ENCODE peak calls at places on chromosomes 13 and 19, in eight cellular contexts. C is HTR-8/SVneo; E is EH; J is stimulated activated CD4-positive, alpha-beta T cell treated with anti-CD3 and anti-CD28 coated beads, Interleukin-2, amount 100 ng/mL, for 4 hours; S is nucleus accumbens; I is ELF-1; V is endothelial cell; T is left ventricle myocardium inferior. A is an unnamed sample.

GRCh38 chr19:32268381-32268780 is 77.0 kb upstream of the ZNF507 start:
- DNase-seq in C (no peak), E (no peak), J (no peak), S (no peak), I (no peak), V (no peak), T (no peak), A (no peak)

GRCh38 chr19:29550896-29551295 is 25.1 kb downstream of the VSTM2B start:
- DNase-seq in C (no peak), E (no peak), J (no peak), S (no peak), I (no peak), V (no peak), T (no peak), A (no peak)

GRCh38 chr19:58399903-58400637 is 4.6 kb downstream of the RNF225 start:
- DNase-seq in C (no peak), E (no peak), J (no peak), S (peak; percentile 7), I (no peak), V (no peak), T (no peak), A (no peak)

GRCh38 chr19:49151339-49152217 is 3.6 kb downstream of the HRC start:
- DNase-seq in C (no peak), E (peak; percentile 33), J (no peak), S (peak; percentile 18), I (peak; percentile 94), V (peak; percentile 58), T (peak; percentile 56), A (peak; percentile 86)

GRCh38 chr19:41707502-41707812 is 969 bp upstream of the CEACAM5 start:
- DNase-seq in C (no peak), E (no peak), J (no peak), S (no peak), I (no peak), V (no peak), T (no peak), A (no peak)

GRCh38 chr19:46787331-46788100 is 878 bp downstream of the SLC1A5 start:
- DNase-seq in C (peak; percentile 44), E (peak; percentile 74), J (no peak), S (no peak), I (peak; percentile 74), V (peak; percentile 49), T (peak; percentile 65), A (peak; percentile 81)

GRCh38 chr19:8512115-8512967 is 1.6 kb downstream of the ZNF414 start:
- DNase-seq in C (no peak), E (peak; percentile 25), J (no peak), S (no peak), I (peak; percentile 90), V (no peak), T (no peak), A (peak; percentile 24)

GRCh38 chr19:39262496-39262895 is 5.7 kb upstream of the IFNL2 start:
- DNase-seq in C (no peak), E (no peak), J (no peak), S (no peak), I (peak; percentile 21), V (no peak), T (no peak), A (no peak)

GRCh38 chr19:15114153-15114540 is 6.9 kb downstream of the SYDE1 start:
- DNase-seq in C (no peak), E (peak; percentile 69), J (no peak), S (no peak), I (no peak), V (no peak), T (no peak), A (no peak)

GRCh38 chr13:99977334-99977911 is 4.2 kb upstream of the ZIC2 start:
- DNase-seq in C (no peak), E (no peak), J (no peak), S (no peak), I (no peak), V (no peak), T (no peak), A (no peak)

GRCh38 chr13:100297413-100297812 is 208.5 kb downstream of the PCCA start:
- DNase-seq in C (no peak), E (no peak), J (no peak), S (no peak), I (no peak), V (no peak), T (no peak), A (no peak)

GRCh38 chr13:80139196-80139595 is 201.7 kb downstream of the SPRY2 start:
- DNase-seq in C (no peak), E (no peak), J (no peak), S (no peak), I (no peak), V (no peak), T (no peak), A (no peak)

GRCh38 chr13:110350509-110350908 is 43.4 kb downstream of the COL4A2 start:
- DNase-seq in C (no peak), E (no peak), J (no peak), S (no peak), I (no peak), V (no peak), T (no peak), A (no peak)

GRCh38 chr13:99055286-99056073 is 77.6 kb upstream of the DOCK9 start:
- DNase-seq in C (no peak), E (no peak), J (no peak), S (no peak), I (peak; percentile 13), V (peak; percentile 52), T (no peak), A (no peak)

GRCh38 chr19:35116085-35116801 is 620 bp downstream of the FXYD3 start:
- DNase-seq in C (no peak), E (no peak), J (no peak), S (no peak), I (peak; percentile 43), V (no peak), T (no peak), A (peak; percentile 43)

GRCh38 chr13:111944171-111944583 is 122.8 kb upstream of the SOX1 start:
- DNase-seq in C (no peak), E (no peak), J (no peak), S (no peak), I (no peak), V (no peak), T (no peak), A (no peak)

GRCh38 chr13:23754506-23754905 is 134.7 kb downstream of the MIPEP start:
- DNase-seq in C (no peak), E (no peak), J (peak; percentile 9), S (no peak), I (no peak), V (no peak), T (no peak), A (peak; percentile 67)

GRCh38 chr13:98972627-98973026 is 5.2 kb downstream of the DOCK9 start:
- DNase-seq in C (peak; percentile 70), E (peak; percentile 96), J (no peak), S (no peak), I (peak; percentile 72), V (peak; percentile 32), T (no peak), A (no peak)

GRCh38 chr13:97295279-97296182 is 73.4 kb downstream of the MBNL2 start:
- DNase-seq in C (no peak), E (peak; percentile 81), J (no peak), S (no peak), I (no peak), V (no peak), T (no peak), A (no peak)

A was measured in right cardiac atrium.